ENCODE peak calls at places on chromosomes 16 and 17, in five cellular contexts. W is esophagus muscularis mucosa, T is dorsolateral prefrontal cortex, N is AG04450, O is aorta. X is an unnamed sample.

GRCh38 chr16:47204736-47205499 is 61.2 kb upstream of the NETO2 start:
- DNase-seq in W (no peak), T (no peak), N (no peak), O (no peak), X (no peak)

GRCh38 chr17:73359987-73360410 is 48.2 kb upstream of the CDC42EP4 start:
- DNase-seq in W (no peak), T (no peak), N (no peak), O (no peak), X (no peak)

GRCh38 chr16:2473999-2474876 is 689 bp upstream of the TBC1D24 start:
- DNase-seq in W (no peak), T (no peak), N (no peak), O (peak; percentile 60), X (peak; percentile 56)

GRCh38 chr17:20226814-20227482 is 217.8 kb downstream of the SPECC1 start:
- DNase-seq in W (no peak), T (peak; percentile 92), N (peak; percentile 68), O (peak; percentile 90), X (peak; percentile 60)

GRCh38 chr16:21608647-21609328 is 9.4 kb downstream of the METTL9 start:
- DNase-seq in W (no peak), T (no peak), N (no peak), O (no peak), X (no peak)

GRCh38 chr17:81057079-81057730 is 22.3 kb downstream of the BAIAP2 start:
- DNase-seq in W (peak; percentile 92), T (peak; percentile 67), N (no peak), O (no peak), X (no peak)

GRCh38 chr16:67538666-67539101 is 10.1 kb downstream of the RIPOR1 start:
- DNase-seq in W (no peak), T (no peak), N (no peak), O (no peak), X (no peak)

GRCh38 chr17:8289103-8289397 is 580 bp downstream of the RANGRF start:
- DNase-seq in W (no peak), T (no peak), N (no peak), O (peak; percentile 87), X (no peak)

GRCh38 chr16:27925612-27926011 is 137.9 kb downstream of the GSG1L start:
- DNase-seq in W (no peak), T (no peak), N (no peak), O (no peak), X (no peak)

GRCh38 chr17:3981455-3981854 is 17.2 kb upstream of the ATP2A3 start:
- DNase-seq in W (no peak), T (no peak), N (no peak), O (no peak), X (no peak)

GRCh38 chr16:29316673-29317237 is 89.8 kb downstream of the NPIPB11 start:
- DNase-seq in W (no peak), T (no peak), N (no peak), O (no peak), X (no peak)

GRCh38 chr17:2243953-2244352 is 59.6 kb downstream of the SMG6 start:
- DNase-seq in W (no peak), T (no peak), N (no peak), O (no peak), X (no peak)
- H3K27ac ChIP-seq in W (peak overlapping the region; percentile 74), T (no peak overlapping the region), N (peak overlapping the region; percentile 98), O (peak overlapping the region; percentile 15), X (no peak overlapping the region)

DNA sequence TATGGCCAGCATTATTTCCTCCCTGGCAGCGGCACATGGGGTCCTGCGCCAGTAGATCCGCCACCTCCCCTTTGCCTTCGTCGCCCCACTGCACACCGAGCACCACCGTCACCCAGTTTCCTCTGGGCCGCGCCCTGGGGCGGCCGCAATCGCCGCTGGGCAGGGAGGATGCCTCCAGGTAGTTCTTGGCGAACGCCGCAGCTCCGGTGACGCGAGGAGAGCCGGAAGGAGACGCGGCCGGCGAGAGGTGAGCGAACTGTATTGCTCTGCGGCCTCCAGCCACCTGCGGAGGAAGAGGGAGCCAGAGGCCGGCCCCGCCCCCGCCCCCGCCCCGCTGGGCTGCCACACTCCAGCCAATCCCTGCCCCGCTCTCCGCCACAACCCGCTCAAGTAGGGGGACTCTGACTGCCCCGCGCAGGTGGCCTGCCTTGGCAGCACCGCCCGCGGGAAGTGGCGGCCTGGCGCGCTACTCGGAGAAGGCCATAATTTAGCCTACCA is 11.8 kb upstream of the SLFN13 start:
- DNase-seq in W (no peak), T (no peak), N (no peak), O (peak; percentile 49), X (peak; percentile 81)
- H3K27ac ChIP-seq in W (no peak overlapping the region), T (no peak overlapping the region), N (no peak overlapping the region), O (no peak overlapping the region), X (peak overlapping the region; percentile 24)

GRCh38 chr16:53504665-53505064 is 1.7 kb upstream of the AKTIP start:
- DNase-seq in W (peak; percentile 80), T (no peak), N (no peak), O (peak; percentile 54), X (peak; percentile 18)
- H3K27ac ChIP-seq in W (peak overlapping the region; percentile 96), T (peak overlapping the region; percentile 99), N (peak overlapping the region; percentile 47), O (peak overlapping the region; percentile 93), X (peak overlapping the region; percentile 76)

DNA sequence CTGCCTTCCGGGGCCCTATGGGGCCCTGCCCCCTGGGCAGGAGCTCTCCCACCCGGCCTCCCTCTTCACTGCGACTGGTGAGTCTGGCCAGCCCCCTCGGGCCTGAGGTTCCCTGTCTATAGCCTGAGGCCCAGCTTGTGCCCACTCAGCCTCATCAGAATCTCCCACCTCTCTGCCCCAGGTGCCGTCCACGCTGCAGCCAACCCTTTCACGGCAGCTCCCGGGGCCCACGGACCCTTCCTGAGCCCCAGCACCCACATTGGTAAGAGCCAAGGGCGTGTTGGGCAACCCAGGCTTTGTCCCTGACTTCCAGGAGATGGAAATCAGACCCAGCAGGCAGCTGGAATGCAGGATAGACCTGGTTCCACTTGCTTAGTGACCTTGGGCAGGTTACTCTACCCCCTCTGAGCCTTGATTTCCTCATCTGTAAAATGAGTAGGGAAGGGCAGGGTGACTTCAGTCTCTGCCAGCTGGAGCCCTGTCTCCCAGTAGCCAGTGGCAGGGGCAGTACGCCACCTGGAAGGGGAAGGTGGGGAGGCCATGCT is 9.2 kb downstream of the FBRS start:
- DNase-seq in W (no peak), T (no peak), N (no peak), O (no peak), X (no peak)
- H3K27ac ChIP-seq in W (no peak overlapping the region), T (no peak overlapping the region), N (no peak overlapping the region), O (no peak overlapping the region), X (no peak overlapping the region)